ENCODE peak calls at places on chromosomes 4 and X, in five cellular contexts. One of them, this sample, is unnamed.

GRCh38 chr4:84258905-84259830 is 239.9 kb downstream of the NKX6-1 start:
- DNase-seq in fibroblast of mammary gland: peak; percentile 42
- DNase-seq in heart right ventricle: no peak
- DNase-seq in cardiac muscle cell: no peak
- DNase-seq in glutamatergic neuron: no peak
- DNase-seq in this sample: peak; percentile 33

GRCh38 chr4:113781439-113782040 is 20.0 kb upstream of the CAMK2D start:
- DNase-seq in fibroblast of mammary gland: peak; percentile 66
- DNase-seq in heart right ventricle: no peak
- DNase-seq in cardiac muscle cell: peak; percentile 38
- DNase-seq in glutamatergic neuron: no peak
- DNase-seq in this sample: no peak

GRCh38 chr4:182536221-182536620 is 293.0 kb downstream of the TENM3 start:
- DNase-seq in fibroblast of mammary gland: no peak
- DNase-seq in heart right ventricle: no peak
- DNase-seq in cardiac muscle cell: peak; percentile 90
- DNase-seq in glutamatergic neuron: no peak
- DNase-seq in this sample: no peak

GRCh38 chrX:115367956-115368355 is 78.4 kb downstream of the LUZP4 start:
- DNase-seq in fibroblast of mammary gland: peak; percentile 41
- DNase-seq in heart right ventricle: no peak
- DNase-seq in cardiac muscle cell: no peak
- DNase-seq in glutamatergic neuron: no peak
- DNase-seq in this sample: no peak

GRCh38 chr4:154989511-154989910 is 208.4 kb downstream of the RBM46 start:
- DNase-seq in fibroblast of mammary gland: no peak
- DNase-seq in heart right ventricle: no peak
- DNase-seq in cardiac muscle cell: no peak
- DNase-seq in glutamatergic neuron: no peak
- DNase-seq in this sample: no peak

GRCh38 chrX:11908371-11908770 is 150.3 kb downstream of the MSL3 start:
- DNase-seq in fibroblast of mammary gland: peak; percentile 45
- DNase-seq in heart right ventricle: no peak
- DNase-seq in cardiac muscle cell: peak; percentile 10
- DNase-seq in glutamatergic neuron: no peak
- DNase-seq in this sample: peak; percentile 3

GRCh38 chrX:86013792-86014191 is 33.6 kb downstream of the CHM start:
- DNase-seq in fibroblast of mammary gland: no peak
- DNase-seq in heart right ventricle: no peak
- DNase-seq in cardiac muscle cell: no peak
- DNase-seq in glutamatergic neuron: no peak
- DNase-seq in this sample: no peak

GRCh38 chr4:61505773-61506640 is 305.9 kb downstream of the ADGRL3 start:
- DNase-seq in fibroblast of mammary gland: no peak
- DNase-seq in heart right ventricle: no peak
- DNase-seq in cardiac muscle cell: no peak
- DNase-seq in glutamatergic neuron: no peak
- DNase-seq in this sample: no peak

GRCh38 chr4:22695917-22696316 is 3.2 kb downstream of the GBA3 start:
- DNase-seq in fibroblast of mammary gland: no peak
- DNase-seq in heart right ventricle: no peak
- DNase-seq in cardiac muscle cell: no peak
- DNase-seq in glutamatergic neuron: no peak
- DNase-seq in this sample: no peak

GRCh38 chr4:74682567-74683359 is 111.6 kb downstream of the BTC start:
- DNase-seq in fibroblast of mammary gland: peak; percentile 95
- DNase-seq in heart right ventricle: no peak
- DNase-seq in cardiac muscle cell: peak; percentile 22
- DNase-seq in glutamatergic neuron: no peak
- DNase-seq in this sample: peak; percentile 97

GRCh38 chrX:46965125-46965758 is 53.0 kb downstream of the JADE3 start:
- DNase-seq in fibroblast of mammary gland: peak; percentile 52
- DNase-seq in heart right ventricle: no peak
- DNase-seq in cardiac muscle cell: no peak
- DNase-seq in glutamatergic neuron: no peak
- DNase-seq in this sample: peak; percentile 2

GRCh38 chr4:7854697-7855370 is 84.8 kb downstream of the AFAP1 start:
- DNase-seq in fibroblast of mammary gland: no peak
- DNase-seq in heart right ventricle: no peak
- DNase-seq in cardiac muscle cell: no peak
- DNase-seq in glutamatergic neuron: no peak
- DNase-seq in this sample: no peak

GRCh38 chrX:16586371-16587112 is 63.4 kb upstream of the S100G start:
- DNase-seq in fibroblast of mammary gland: no peak
- DNase-seq in heart right ventricle: no peak
- DNase-seq in cardiac muscle cell: no peak
- DNase-seq in glutamatergic neuron: no peak
- DNase-seq in this sample: no peak

GRCh38 chrX:3712080-3712869 is 1.2 kb downstream of the PRKX start:
- DNase-seq in fibroblast of mammary gland: peak; percentile 40
- DNase-seq in heart right ventricle: peak; percentile 30
- DNase-seq in cardiac muscle cell: peak; percentile 18
- DNase-seq in glutamatergic neuron: peak; percentile 32
- DNase-seq in this sample: no peak

GRCh38 chr4:154569028-154569427 is 6.2 kb downstream of the FGB start:
- DNase-seq in fibroblast of mammary gland: peak; percentile 61
- DNase-seq in heart right ventricle: no peak
- DNase-seq in cardiac muscle cell: no peak
- DNase-seq in glutamatergic neuron: no peak
- DNase-seq in this sample: no peak

GRCh38 chrX:43631841-43632240 is 24.3 kb upstream of the MAOA start:
- DNase-seq in fibroblast of mammary gland: no peak
- DNase-seq in heart right ventricle: no peak
- DNase-seq in cardiac muscle cell: no peak
- DNase-seq in glutamatergic neuron: no peak
- DNase-seq in this sample: no peak

GRCh38 chr4:138204507-138204906 is 37.6 kb downstream of the SLC7A11 start:
- DNase-seq in fibroblast of mammary gland: no peak
- DNase-seq in heart right ventricle: no peak
- DNase-seq in cardiac muscle cell: no peak
- DNase-seq in glutamatergic neuron: no peak
- DNase-seq in this sample: no peak

GRCh38 chr4:182449960-182450359 is 206.8 kb downstream of the TENM3 start:
- DNase-seq in fibroblast of mammary gland: peak; percentile 20
- DNase-seq in heart right ventricle: no peak
- DNase-seq in cardiac muscle cell: no peak
- DNase-seq in glutamatergic neuron: no peak
- DNase-seq in this sample: no peak

DNA sequence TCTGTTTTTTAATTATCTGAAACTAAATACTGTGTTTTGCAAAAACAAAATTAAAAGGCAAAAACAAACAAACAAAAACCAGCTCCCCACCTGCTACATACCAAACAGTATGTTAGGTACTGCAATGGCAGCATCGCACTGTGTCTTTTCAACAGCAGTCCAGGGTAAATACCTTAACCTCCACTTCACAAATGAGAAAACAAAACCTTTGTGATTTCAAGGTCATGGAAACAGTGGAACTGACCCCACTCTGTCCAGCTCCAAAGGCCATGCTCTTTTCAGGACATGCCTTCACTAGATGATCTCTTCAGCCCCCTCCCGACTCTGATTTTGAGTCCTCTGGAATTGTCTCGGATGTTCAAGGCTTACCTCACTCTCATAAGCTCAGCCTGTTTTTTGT is 183.4 kb downstream of the CBR4 start:
- DNase-seq in fibroblast of mammary gland: no peak
- DNase-seq in heart right ventricle: no peak
- DNase-seq in cardiac muscle cell: no peak
- DNase-seq in glutamatergic neuron: no peak
- DNase-seq in this sample: no peak
- TF ChIP-seq CTCF in fibroblast of mammary gland: no peak
- TF ChIP-seq CTCF in heart right ventricle: no peak
- TF ChIP-seq CTCF in cardiac muscle cell: no peak
- TF ChIP-seq CTCF in glutamatergic neuron: no peak
- TF ChIP-seq CTCF in this sample: no peak

GRCh38 chr4:140641789-140642439 is 73.2 kb upstream of the UCP1 start:
- DNase-seq in fibroblast of mammary gland: peak; percentile 20
- DNase-seq in heart right ventricle: no peak
- DNase-seq in cardiac muscle cell: no peak
- DNase-seq in glutamatergic neuron: no peak
- DNase-seq in this sample: no peak
- TF ChIP-seq CTCF in fibroblast of mammary gland: peak; percentile 11
- TF ChIP-seq CTCF in heart right ventricle: peak; percentile 15
- TF ChIP-seq CTCF in cardiac muscle cell: no peak
- TF ChIP-seq CTCF in glutamatergic neuron: no peak
- TF ChIP-seq CTCF in this sample: no peak

GRCh38 chr4:26860922-26861433 is 337 bp downstream of the STIM2 start:
- DNase-seq in fibroblast of mammary gland: peak; percentile 33
- DNase-seq in heart right ventricle: no peak
- DNase-seq in cardiac muscle cell: peak; percentile 74
- DNase-seq in glutamatergic neuron: peak; percentile 74
- DNase-seq in this sample: peak; percentile 47

GRCh38 chr4:26858947-26859401 is 1.7 kb upstream of the STIM2 start:
- DNase-seq in fibroblast of mammary gland: peak; percentile 28
- DNase-seq in heart right ventricle: no peak
- DNase-seq in cardiac muscle cell: no peak
- DNase-seq in glutamatergic neuron: no peak
- DNase-seq in this sample: no peak

GRCh38 chr4:26861434-26862186 is 969 bp downstream of the STIM2 start:
- DNase-seq in fibroblast of mammary gland: peak; percentile 59
- DNase-seq in heart right ventricle: peak; percentile 74
- DNase-seq in cardiac muscle cell: peak; percentile 83
- DNase-seq in glutamatergic neuron: peak; percentile 78
- DNase-seq in this sample: peak; percentile 48

GRCh38 chr4:26859762-26860156 is 882 bp upstream of the STIM2 start:
- DNase-seq in fibroblast of mammary gland: no peak
- DNase-seq in heart right ventricle: no peak
- DNase-seq in cardiac muscle cell: no peak
- DNase-seq in glutamatergic neuron: no peak
- DNase-seq in this sample: no peak

DNA sequence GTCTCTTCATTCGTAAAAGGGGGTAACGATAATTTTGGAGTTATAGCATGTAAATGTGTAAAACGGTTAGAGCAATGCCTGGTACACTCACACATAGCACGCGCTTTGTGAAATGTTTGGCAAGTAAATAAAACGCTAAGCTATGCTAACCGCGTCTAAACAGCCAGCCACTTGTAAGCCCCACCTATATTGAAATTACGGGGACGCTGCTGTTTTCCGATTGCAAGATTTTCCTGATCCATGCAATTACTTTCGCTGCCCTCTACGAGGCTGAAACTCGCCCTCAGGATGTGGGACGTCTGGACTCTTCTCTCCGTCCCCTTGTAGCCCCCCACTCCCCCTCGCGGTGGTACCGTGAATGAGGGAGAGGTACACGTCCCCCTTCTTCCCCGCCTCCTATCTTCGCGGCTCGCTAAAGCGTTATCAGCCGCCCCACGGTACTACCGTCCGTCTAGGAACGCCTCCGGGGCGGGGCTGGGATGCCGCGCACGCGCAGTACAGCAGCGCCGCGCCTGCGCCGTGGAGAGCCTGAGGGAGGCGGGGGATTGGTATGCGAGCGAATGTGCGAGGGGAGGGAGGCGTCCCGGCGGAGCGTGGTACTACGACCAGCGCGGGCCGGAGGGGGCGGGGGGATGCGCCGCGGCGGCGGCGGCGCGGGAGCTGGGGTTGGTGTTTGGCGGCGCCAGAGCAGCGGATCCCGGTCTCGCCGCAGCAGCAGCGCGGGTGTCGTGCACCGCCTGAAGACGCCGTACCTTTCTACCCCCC is at the start of gene STIM2:
- DNase-seq in fibroblast of mammary gland: peak; percentile 94
- DNase-seq in heart right ventricle: peak; percentile 95
- DNase-seq in cardiac muscle cell: peak; percentile 97
- DNase-seq in glutamatergic neuron: peak; percentile 98
- DNase-seq in this sample: peak; percentile 94
- TF ChIP-seq CTCF in fibroblast of mammary gland: peak; percentile 26
- TF ChIP-seq CTCF in heart right ventricle: peak; percentile 46
- TF ChIP-seq CTCF in cardiac muscle cell: peak; percentile 35
- TF ChIP-seq CTCF in glutamatergic neuron: peak; percentile 59
- TF ChIP-seq CTCF in this sample: peak; percentile 67

GRCh38 chrX:5650904-5651303 is 577.8 kb downstream of the NLGN4X start:
- DNase-seq in fibroblast of mammary gland: no peak
- DNase-seq in heart right ventricle: no peak
- DNase-seq in cardiac muscle cell: no peak
- DNase-seq in glutamatergic neuron: no peak
- DNase-seq in this sample: no peak

GRCh38 chrX:5646818-5647217 is 581.8 kb downstream of the NLGN4X start:
- DNase-seq in fibroblast of mammary gland: no peak
- DNase-seq in heart right ventricle: no peak
- DNase-seq in cardiac muscle cell: no peak
- DNase-seq in glutamatergic neuron: no peak
- DNase-seq in this sample: no peak

GRCh38 chrX:5644786-5645185 is 583.9 kb downstream of the NLGN4X start:
- DNase-seq in fibroblast of mammary gland: no peak
- DNase-seq in heart right ventricle: no peak
- DNase-seq in cardiac muscle cell: no peak
- DNase-seq in glutamatergic neuron: peak; percentile 10
- DNase-seq in this sample: no peak

DNA sequence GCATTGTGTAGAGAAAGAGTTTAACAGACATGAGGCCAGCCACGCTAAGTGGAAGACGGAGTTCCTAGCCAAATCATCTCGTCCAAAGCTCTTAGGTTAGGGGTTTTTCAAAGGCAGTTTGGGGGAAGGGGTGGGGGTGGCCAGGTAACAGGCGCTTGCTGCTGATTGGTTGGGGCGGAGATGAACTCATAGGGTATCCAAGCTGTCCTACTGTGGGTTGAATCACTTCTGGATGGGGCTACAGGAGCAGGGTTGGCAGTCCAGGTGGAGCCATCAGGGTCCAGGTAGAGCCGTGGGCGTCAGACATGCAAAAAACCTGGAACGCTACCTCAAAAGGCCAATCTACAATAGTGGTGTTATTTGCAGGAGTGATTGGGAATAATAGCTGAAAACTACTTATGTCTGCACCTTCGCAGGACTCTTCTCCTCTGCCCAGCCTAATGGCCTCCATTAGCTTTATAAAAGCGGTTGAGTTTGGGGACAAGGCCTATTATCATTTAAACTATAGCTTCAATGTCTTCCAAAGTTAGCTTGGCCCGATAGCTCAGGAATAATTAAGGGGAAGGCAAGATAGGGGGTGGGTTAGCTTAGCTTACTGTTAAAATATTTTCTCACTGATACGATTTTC is 579.6 kb downstream of the NLGN4X start:
- DNase-seq in fibroblast of mammary gland: no peak
- DNase-seq in heart right ventricle: no peak
- DNase-seq in cardiac muscle cell: no peak
- DNase-seq in glutamatergic neuron: no peak
- DNase-seq in this sample: no peak
- TF ChIP-seq CTCF in fibroblast of mammary gland: no peak
- TF ChIP-seq CTCF in heart right ventricle: no peak
- TF ChIP-seq CTCF in cardiac muscle cell: no peak
- TF ChIP-seq CTCF in glutamatergic neuron: no peak
- TF ChIP-seq CTCF in this sample: no peak

GRCh38 chrX:33543757-33544156 is 332.4 kb upstream of the DMD start:
- DNase-seq in fibroblast of mammary gland: no peak
- DNase-seq in heart right ventricle: no peak
- DNase-seq in cardiac muscle cell: peak; percentile 5
- DNase-seq in glutamatergic neuron: no peak
- DNase-seq in this sample: no peak
- TF ChIP-seq CTCF in fibroblast of mammary gland: no peak
- TF ChIP-seq CTCF in heart right ventricle: no peak
- TF ChIP-seq CTCF in cardiac muscle cell: no peak
- TF ChIP-seq CTCF in glutamatergic neuron: no peak
- TF ChIP-seq CTCF in this sample: no peak

GRCh38 chrX:1591102-1591862 is at the start of gene AKAP17A:
- DNase-seq in fibroblast of mammary gland: peak; percentile 88
- DNase-seq in heart right ventricle: peak; percentile 94
- DNase-seq in cardiac muscle cell: peak; percentile 95
- DNase-seq in glutamatergic neuron: peak; percentile 98
- DNase-seq in this sample: peak; percentile 88
- TF ChIP-seq CTCF in fibroblast of mammary gland: no peak
- TF ChIP-seq CTCF in heart right ventricle: peak; percentile 18
- TF ChIP-seq CTCF in cardiac muscle cell: no peak
- TF ChIP-seq CTCF in glutamatergic neuron: no peak
- TF ChIP-seq CTCF in this sample: no peak

This sample was measured in HFFc6.